ENCODE peak calls at places on chromosome 20, in four cellular contexts. One of them, this sample, is unnamed.

GRCh38 chr20:51995551-51995951 is 193.2 kb upstream of the SALL4 start:
- DNase-seq in ELF-1: peak; percentile 34
- DNase-seq in right lobe of liver: no peak
- DNase-seq in B cell: no peak
- DNase-seq in this sample: no peak

GRCh38 chr20:57709823-57710799 is at the start of gene PMEPA1:
- DNase-seq in ELF-1: peak; percentile 93
- DNase-seq in right lobe of liver: peak; percentile 80
- DNase-seq in B cell: peak; percentile 99
- DNase-seq in this sample: peak; percentile 95

GRCh38 chr20:49674383-49675352 is 39.0 kb downstream of the B4GALT5 start:
- DNase-seq in ELF-1: peak; percentile 46
- DNase-seq in right lobe of liver: no peak
- DNase-seq in B cell: no peak
- DNase-seq in this sample: no peak

GRCh38 chr20:62921119-62921687 is 5.1 kb downstream of the DIDO1 start:
- DNase-seq in ELF-1: peak; percentile 90
- DNase-seq in right lobe of liver: peak; percentile 69
- DNase-seq in B cell: peak; percentile 50
- DNase-seq in this sample: peak; percentile 36

GRCh38 chr20:62131560-62132320 is 9.5 kb downstream of the LSM14B start:
- DNase-seq in ELF-1: no peak
- DNase-seq in right lobe of liver: no peak
- DNase-seq in B cell: no peak
- DNase-seq in this sample: no peak

GRCh38 chr20:36582821-36583220 is 9.4 kb downstream of the TGIF2 start:
- DNase-seq in ELF-1: no peak
- DNase-seq in right lobe of liver: no peak
- DNase-seq in B cell: no peak
- DNase-seq in this sample: no peak

GRCh38 chr20:49562341-49563014 is 5.5 kb downstream of the PTGIS start:
- DNase-seq in ELF-1: peak; percentile 58
- DNase-seq in right lobe of liver: peak; percentile 50
- DNase-seq in B cell: no peak
- DNase-seq in this sample: peak; percentile 19

GRCh38 chr20:39986231-39986904 is 702.7 kb downstream of the MAFB start:
- DNase-seq in ELF-1: peak; percentile 76
- DNase-seq in right lobe of liver: peak; percentile 75
- DNase-seq in B cell: no peak
- DNase-seq in this sample: peak; percentile 20

GRCh38 chr20:47502271-47502730 is 614 bp downstream of the NCOA3 start:
- DNase-seq in ELF-1: peak; percentile 50
- DNase-seq in right lobe of liver: peak; percentile 49
- DNase-seq in B cell: no peak
- DNase-seq in this sample: peak; percentile 15

GRCh38 chr20:57629976-57630525 is 9.8 kb upstream of the ZBP1 start:
- DNase-seq in ELF-1: no peak
- DNase-seq in right lobe of liver: no peak
- DNase-seq in B cell: peak; percentile 61
- DNase-seq in this sample: no peak

GRCh38 chr20:57256908-57257307 is 9.5 kb downstream of the BMP7 start:
- DNase-seq in ELF-1: no peak
- DNase-seq in right lobe of liver: no peak
- DNase-seq in B cell: no peak
- DNase-seq in this sample: no peak

GRCh38 chr20:24962510-24962909 is 13.4 kb downstream of the CST7 start:
- DNase-seq in ELF-1: no peak
- DNase-seq in right lobe of liver: no peak
- DNase-seq in B cell: no peak
- DNase-seq in this sample: no peak

GRCh38 chr20:47055699-47056369 is 161.2 kb downstream of the EYA2 start:
- DNase-seq in ELF-1: no peak
- DNase-seq in right lobe of liver: no peak
- DNase-seq in B cell: no peak
- DNase-seq in this sample: no peak

GRCh38 chr20:63658749-63659187 is 656 bp downstream of the RTEL1 start:
- DNase-seq in ELF-1: no peak
- DNase-seq in right lobe of liver: no peak
- DNase-seq in B cell: no peak
- DNase-seq in this sample: no peak

GRCh38 chr20:10920396-10920795 is 246.6 kb upstream of the JAG1 start:
- DNase-seq in ELF-1: no peak
- DNase-seq in right lobe of liver: no peak
- DNase-seq in B cell: no peak
- DNase-seq in this sample: no peak

GRCh38 chr20:38156888-38157634 is 8.0 kb downstream of the TGM2 start:
- DNase-seq in ELF-1: no peak
- DNase-seq in right lobe of liver: no peak
- DNase-seq in B cell: no peak
- DNase-seq in this sample: peak; percentile 14

GRCh38 chr20:13851279-13851678 is 66.5 kb downstream of the NDUFAF5 start:
- DNase-seq in ELF-1: no peak
- DNase-seq in right lobe of liver: no peak
- DNase-seq in B cell: no peak
- DNase-seq in this sample: no peak

GRCh38 chr20:8132632-8133587 is 844 bp downstream of the PLCB1 start:
- DNase-seq in ELF-1: peak; percentile 18
- DNase-seq in right lobe of liver: peak; percentile 59
- DNase-seq in B cell: no peak
- DNase-seq in this sample: peak; percentile 59

GRCh38 chr20:1010659-1011058 is 8.5 kb upstream of the RSPO4 start:
- DNase-seq in ELF-1: no peak
- DNase-seq in right lobe of liver: no peak
- DNase-seq in B cell: no peak
- DNase-seq in this sample: no peak

GRCh38 chr20:59723108-59723500 is 118.8 kb downstream of the PHACTR3 start:
- DNase-seq in ELF-1: no peak
- DNase-seq in right lobe of liver: no peak
- DNase-seq in B cell: no peak
- DNase-seq in this sample: no peak

GRCh38 chr20:58523916-58524315 is 8.7 kb upstream of the APCDD1L start:
- DNase-seq in ELF-1: no peak
- DNase-seq in right lobe of liver: no peak
- DNase-seq in B cell: no peak
- DNase-seq in this sample: no peak

GRCh38 chr20:64232794-64233193 is 22.8 kb upstream of the PCMTD2 start:
- DNase-seq in ELF-1: no peak
- DNase-seq in right lobe of liver: no peak
- DNase-seq in B cell: no peak
- DNase-seq in this sample: peak; percentile 29

GRCh38 chr20:58597021-58597940 is 53.8 kb upstream of the STX16 start:
- DNase-seq in ELF-1: no peak
- DNase-seq in right lobe of liver: no peak
- DNase-seq in B cell: no peak
- DNase-seq in this sample: no peak

GRCh38 chr20:57381596-57382503 is 9.3 kb upstream of the RBM38 start:
- DNase-seq in ELF-1: peak; percentile 88
- DNase-seq in right lobe of liver: peak; percentile 81
- DNase-seq in B cell: peak; percentile 83
- DNase-seq in this sample: peak; percentile 79

GRCh38 chr20:21027569-21027968 is 78.6 kb downstream of the LINC00237 start:
- DNase-seq in ELF-1: peak; percentile 64
- DNase-seq in right lobe of liver: no peak
- DNase-seq in B cell: no peak
- DNase-seq in this sample: no peak

GRCh38 chr20:49851234-49851755 is 38.7 kb downstream of the SLC9A8 start:
- DNase-seq in ELF-1: no peak
- DNase-seq in right lobe of liver: no peak
- DNase-seq in B cell: no peak
- DNase-seq in this sample: no peak

GRCh38 chr20:44231193-44231592 is 15.9 kb upstream of the GDAP1L1 start:
- DNase-seq in ELF-1: no peak
- DNase-seq in right lobe of liver: no peak
- DNase-seq in B cell: no peak
- DNase-seq in this sample: no peak

GRCh38 chr20:62684986-62685385 is 23.6 kb upstream of the NTSR1 start:
- DNase-seq in ELF-1: no peak
- DNase-seq in right lobe of liver: no peak
- DNase-seq in B cell: no peak
- DNase-seq in this sample: no peak

GRCh38 chr20:10739575-10739974 is 65.8 kb upstream of the JAG1 start:
- DNase-seq in ELF-1: no peak
- DNase-seq in right lobe of liver: no peak
- DNase-seq in B cell: no peak
- DNase-seq in this sample: peak; percentile 48

GRCh38 chr20:26163890-26164289 is 467.2 kb upstream of the ZNF337 start:
- DNase-seq in ELF-1: no peak
- DNase-seq in right lobe of liver: no peak
- DNase-seq in B cell: no peak
- DNase-seq in this sample: no peak

GRCh38 chr20:9392892-9393857 is 121.2 kb upstream of the LAMP5 start:
- DNase-seq in ELF-1: peak; percentile 89
- DNase-seq in right lobe of liver: no peak
- DNase-seq in B cell: no peak
- DNase-seq in this sample: peak; percentile 39

GRCh38 chr20:62692176-62692575 is 16.5 kb upstream of the NTSR1 start:
- DNase-seq in ELF-1: no peak
- DNase-seq in right lobe of liver: no peak
- DNase-seq in B cell: no peak
- DNase-seq in this sample: no peak

GRCh38 chr20:15146948-15147347 is 809.5 kb upstream of the FLRT3 start:
- DNase-seq in ELF-1: peak; percentile 2
- DNase-seq in right lobe of liver: no peak
- DNase-seq in B cell: no peak
- DNase-seq in this sample: no peak

GRCh38 chr20:5044075-5044620 is 42.8 kb upstream of the SLC23A2 start:
- DNase-seq in ELF-1: no peak
- DNase-seq in right lobe of liver: no peak
- DNase-seq in B cell: no peak
- DNase-seq in this sample: no peak

GRCh38 chr20:10611357-10611756 is 62.4 kb downstream of the JAG1 start:
- DNase-seq in ELF-1: peak; percentile 83
- DNase-seq in right lobe of liver: no peak
- DNase-seq in B cell: no peak
- DNase-seq in this sample: peak; percentile 33

GRCh38 chr20:61773926-61774587 is 291.6 kb downstream of the TAF4 start:
- DNase-seq in ELF-1: no peak
- DNase-seq in right lobe of liver: no peak
- DNase-seq in B cell: no peak
- DNase-seq in this sample: no peak

GRCh38 chr20:4135385-4136077 is 120.2 kb upstream of the RNF24 start:
- DNase-seq in ELF-1: peak; percentile 83
- DNase-seq in right lobe of liver: no peak
- DNase-seq in B cell: no peak
- DNase-seq in this sample: no peak